ENCODE peak calls at places on chromosomes 1 and 21, in six cellular contexts. Z is cardiac fibroblast, M is BE2C, X is HL-60, W is dorsolateral prefrontal cortex, D is Peyer's patch. L is an unnamed sample.

GRCh38 chr1:213669964-213670691 is 317.6 kb upstream of the PROX1 start:
- DNase-seq in Z (no peak), M (no peak), X (no peak), W (no peak), D (no peak), L (no peak)

GRCh38 chr1:222653178-222653827 is 35.4 kb downstream of the MIA3 start:
- DNase-seq in Z (no peak), M (no peak), X (no peak), W (no peak), D (no peak), L (no peak)

GRCh38 chr21:34510148-34511142 is 1.6 kb downstream of the KCNE1 start:
- DNase-seq in Z (peak), M (peak), X (peak), W (no peak), D (peak), L (peak)

GRCh38 chr1:11749203-11749689 is 12.7 kb upstream of the C1orf167 start:
- DNase-seq in Z (peak), M (peak), X (peak), W (no peak), D (no peak), L (peak)

GRCh38 chr21:27681038-27681437 is 714.1 kb upstream of the ADAMTS5 start:
- DNase-seq in Z (no peak), M (no peak), X (no peak), W (no peak), D (no peak), L (no peak)

GRCh38 chr1:35454616-35455015 is 102.6 kb downstream of the KIAA0319L start:
- DNase-seq in Z (peak), M (no peak), X (peak), W (no peak), D (no peak), L (no peak)

GRCh38 chr1:224733021-224733911 is 117.1 kb downstream of the CNIH3 start:
- DNase-seq in Z (peak), M (peak), X (no peak), W (no peak), D (no peak), L (no peak)

GRCh38 chr1:19315378-19316206 is 3.5 kb downstream of the SLC66A1 start:
- DNase-seq in Z (peak), M (no peak), X (peak), W (peak), D (peak), L (peak)

GRCh38 chr1:84884671-84885389 is 8.2 kb downstream of the LPAR3 start:
- DNase-seq in Z (peak), M (no peak), X (no peak), W (no peak), D (no peak), L (no peak)

GRCh38 chr1:36497207-36497606 is 14.5 kb upstream of the CSF3R start:
- DNase-seq in Z (peak), M (no peak), X (no peak), W (no peak), D (no peak), L (no peak)

GRCh38 chr1:205610036-205610435 is 21.8 kb downstream of the ELK4 start:
- DNase-seq in Z (peak), M (no peak), X (no peak), W (no peak), D (no peak), L (no peak)

GRCh38 chr1:182069028-182069466 is 7.5 kb upstream of the ZNF648 start:
- DNase-seq in Z (peak), M (peak), X (peak), W (no peak), D (peak), L (no peak)

GRCh38 chr21:28148400-28149064 is 844.1 kb downstream of the LTN1 start:
- DNase-seq in Z (peak), M (peak), X (no peak), W (peak), D (no peak), L (no peak)

GRCh38 chr1:107877092-107877491 is 87.9 kb downstream of the VAV3 start:
- DNase-seq in Z (peak), M (no peak), X (peak), W (no peak), D (no peak), L (no peak)

GRCh38 chr21:42105476-42105875 is 34.4 kb downstream of the UMODL1 start:
- DNase-seq in Z (no peak), M (no peak), X (no peak), W (no peak), D (no peak), L (no peak)

GRCh38 chr1:244276646-244277045 is 175.1 kb downstream of the ADSS2 start:
- DNase-seq in Z (no peak), M (no peak), X (no peak), W (no peak), D (no peak), L (no peak)

GRCh38 chr1:11789126-11790067 is 16.4 kb downstream of the MTHFR start:
- DNase-seq in Z (no peak), M (no peak), X (no peak), W (no peak), D (no peak), L (no peak)

GRCh38 chr1:87730274-87731222 is 401.9 kb downstream of the LMO4 start:
- DNase-seq in Z (no peak), M (no peak), X (no peak), W (no peak), D (no peak), L (no peak)

GRCh38 chr1:201999625-202000238 is 10.7 kb upstream of the ELF3 start:
- DNase-seq in Z (peak), M (peak), X (peak), W (peak), D (peak), L (no peak)

GRCh38 chr1:109948285-109948630 is 36.3 kb upstream of the AHCYL1 start:
- DNase-seq in Z (no peak), M (no peak), X (no peak), W (no peak), D (no peak), L (no peak)

GRCh38 chr1:52727114-52727586 is 897 bp downstream of the ZYG11B start:
- DNase-seq in Z (no peak), M (peak), X (peak), W (no peak), D (no peak), L (no peak)

GRCh38 chr1:173409613-173410012 is 67.5 kb upstream of the PRDX6 start:
- DNase-seq in Z (peak), M (no peak), X (peak), W (no peak), D (no peak), L (peak)

GRCh38 chr1:228939881-228940392 is 204.7 kb downstream of the RHOU start:
- DNase-seq in Z (no peak), M (no peak), X (no peak), W (no peak), D (no peak), L (no peak)

GRCh38 chr1:67674260-67675011 is 10.6 kb upstream of the GADD45A start:
- DNase-seq in Z (peak), M (peak), X (no peak), W (no peak), D (no peak), L (no peak)

GRCh38 chr1:92709738-92710137 is 75.2 kb downstream of the EVI5 start:
- DNase-seq in Z (peak), M (peak), X (no peak), W (no peak), D (no peak), L (no peak)

GRCh38 chr21:46325073-46325912 is 1.3 kb downstream of the PCNT start:
- DNase-seq in Z (peak), M (peak), X (peak), W (peak), D (no peak), L (no peak)

GRCh38 chr1:46171351-46171750 is 3.5 kb upstream of the TSPAN1 start:
- DNase-seq in Z (no peak), M (no peak), X (no peak), W (no peak), D (no peak), L (no peak)

GRCh38 chr1:54811739-54812655 is 10.9 kb upstream of the TTC22 start:
- DNase-seq in Z (no peak), M (no peak), X (no peak), W (no peak), D (peak), L (no peak)

GRCh38 chr1:115782571-115783281 is 14.2 kb upstream of the CASQ2 start:
- DNase-seq in Z (peak), M (no peak), X (no peak), W (no peak), D (no peak), L (no peak)

GRCh38 chr1:61482170-61482569 is 242.8 kb downstream of the TM2D1 start:
- DNase-seq in Z (peak), M (no peak), X (no peak), W (no peak), D (no peak), L (no peak)

DNA sequence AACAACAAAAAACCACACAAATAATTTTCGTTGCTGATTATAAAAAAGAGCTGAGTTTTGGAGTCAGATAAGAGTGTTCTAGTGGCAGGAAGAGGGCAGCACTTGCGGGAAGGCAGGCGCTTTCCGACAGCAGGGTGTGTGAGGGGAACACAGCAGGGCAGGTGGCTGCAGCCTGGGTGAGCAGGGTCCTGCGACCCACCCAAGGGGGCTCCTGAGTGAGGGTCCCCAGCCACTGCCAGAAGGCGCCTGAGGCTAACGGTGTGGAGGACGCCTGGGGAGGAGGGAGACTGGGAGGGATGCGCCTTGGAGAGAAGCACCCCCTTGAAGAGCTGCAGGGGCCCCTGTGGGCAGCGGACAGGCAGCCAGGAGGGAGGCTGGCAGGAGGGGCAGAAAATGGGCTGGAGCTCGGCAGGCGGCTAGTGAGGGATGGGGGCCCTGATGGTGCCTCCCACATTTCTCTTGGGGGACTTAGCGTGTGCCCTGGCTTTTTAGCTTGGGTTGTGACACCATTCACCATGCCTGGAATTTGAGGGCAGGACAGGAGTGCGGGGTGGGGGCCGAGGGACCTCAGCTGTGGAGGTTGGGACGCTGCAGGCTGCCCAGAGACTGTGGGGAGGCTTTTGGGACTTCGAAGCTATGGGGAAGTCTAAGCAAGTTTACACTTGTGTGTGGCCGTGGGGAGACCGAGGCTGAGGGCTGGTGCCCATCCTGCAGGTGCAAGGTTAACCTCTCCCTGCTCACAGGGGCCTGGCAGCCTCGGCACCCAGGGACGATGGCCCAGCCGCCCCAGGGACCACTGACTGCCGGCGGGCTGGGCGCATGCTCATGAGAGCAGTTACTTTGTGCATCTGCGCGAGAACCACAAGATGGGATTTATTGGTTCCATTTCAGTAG is 111.4 kb downstream of the SIK1 start:
- DNase-seq in Z (no peak), M (no peak), X (no peak), W (no peak), D (no peak), L (no peak)
- TF ChIP-seq CTCF in Z (no peak), M (peak), X (no peak), W (no peak), D (no peak), L (peak)

DNA sequence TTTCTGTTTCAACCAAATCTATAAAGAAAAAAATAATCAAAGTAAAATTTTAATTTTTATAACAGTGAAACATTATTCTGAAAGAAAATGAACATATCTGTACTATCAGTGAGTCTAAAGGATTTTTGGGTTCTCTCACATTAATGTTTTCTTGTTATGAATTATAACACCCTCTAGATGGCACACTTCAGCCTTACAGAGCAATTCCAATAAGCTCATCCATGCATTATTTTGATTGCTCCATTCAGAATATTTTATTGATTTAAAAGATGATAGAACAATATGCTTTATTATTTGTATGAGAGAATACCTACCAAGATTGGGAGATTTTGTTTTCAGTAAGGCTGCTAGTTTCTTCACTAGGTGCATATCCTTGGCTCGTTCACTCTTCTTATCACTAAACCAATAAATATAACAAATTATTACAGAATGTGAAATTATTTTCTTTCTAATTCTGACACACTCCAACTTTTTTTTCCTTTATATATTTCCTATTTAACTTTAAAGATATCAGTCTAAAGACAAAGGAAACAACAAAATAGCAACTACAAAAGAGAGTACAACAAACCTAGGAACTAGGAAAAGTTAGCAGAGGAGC is 82.4 kb downstream of the RAB3GAP2 start:
- DNase-seq in Z (peak), M (no peak), X (no peak), W (no peak), D (no peak), L (no peak)
- TF ChIP-seq CTCF in Z (peak), M (peak), X (peak), W (peak), D (no peak), L (peak)

DNA sequence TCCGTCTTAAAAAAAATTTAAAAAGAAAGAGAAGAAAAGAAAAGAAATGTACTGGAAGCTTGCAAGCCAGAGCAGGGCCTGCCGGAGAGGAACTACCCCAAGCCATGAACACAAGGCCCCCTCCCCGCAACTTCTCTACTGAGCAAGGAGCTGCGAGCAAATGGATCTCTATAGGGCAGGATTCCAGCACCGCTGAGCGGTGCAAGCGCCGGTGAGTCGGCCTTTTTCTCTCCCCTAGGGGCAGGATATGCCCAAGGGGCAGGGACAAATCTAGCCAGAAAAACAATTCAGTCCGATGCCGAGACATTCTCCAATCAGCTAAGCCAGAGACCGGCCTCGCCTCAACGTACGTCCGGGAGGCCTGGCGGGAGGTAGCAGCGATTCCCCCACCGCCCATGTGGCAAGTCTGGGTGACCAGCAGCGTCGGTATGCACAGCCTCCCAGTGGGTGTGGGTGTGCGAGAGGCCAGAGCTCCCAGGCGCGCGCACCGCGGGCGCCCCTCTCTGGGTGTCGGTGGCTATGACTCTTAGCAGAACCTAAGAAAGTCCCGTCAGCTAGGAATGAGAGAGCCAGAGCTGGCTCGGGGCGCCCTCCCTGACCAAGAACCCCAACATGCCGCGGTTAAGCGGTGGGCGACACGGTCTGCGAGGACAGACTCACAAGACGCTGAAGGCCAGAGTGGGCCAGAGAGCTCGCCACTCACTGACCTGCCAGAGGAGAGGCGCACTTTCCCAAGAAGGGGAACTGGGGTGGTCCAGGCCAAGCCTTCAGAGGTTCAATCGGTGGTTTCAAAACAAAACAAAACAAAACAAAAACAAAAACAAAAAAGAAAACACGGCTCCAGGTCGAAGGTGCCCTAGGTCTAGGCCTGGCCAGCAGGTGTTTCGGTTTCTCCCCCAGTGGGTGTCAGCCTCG is 1.9 kb downstream of the CSMD2 start:
- DNase-seq in Z (peak), M (peak), X (peak), W (peak), D (peak), L (no peak)
- TF ChIP-seq CTCF in Z (peak), M (peak), X (no peak), W (peak), D (no peak), L (no peak)

GRCh38 chr1:47759581-47760247 is 237.5 kb downstream of the TRABD2B start:
- DNase-seq in Z (no peak), M (no peak), X (no peak), W (no peak), D (no peak), L (no peak)
- TF ChIP-seq CTCF in Z (no peak), M (no peak), X (no peak), W (no peak), D (no peak), L (no peak)

DNA sequence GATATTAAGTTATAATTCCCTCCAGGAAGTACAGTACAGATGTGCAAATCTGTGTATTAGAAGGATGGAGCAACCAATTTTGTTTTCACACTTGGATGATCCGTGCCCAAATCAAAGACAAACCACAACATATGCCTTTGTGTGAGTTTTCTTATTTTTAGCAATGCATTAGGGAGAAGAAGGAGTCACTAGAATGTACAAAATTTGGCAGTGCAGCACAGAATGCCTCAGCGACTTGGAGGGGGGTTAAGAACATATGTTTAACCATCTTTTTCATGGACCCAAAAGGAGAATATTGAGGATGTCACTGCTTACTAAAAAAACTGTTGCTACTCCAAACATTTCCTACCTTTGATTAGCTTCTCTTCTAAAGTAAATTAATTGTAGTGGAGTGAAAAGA is 45.3 kb downstream of the DAB1 start:
- DNase-seq in Z (no peak), M (no peak), X (no peak), W (no peak), D (no peak), L (no peak)
- TF ChIP-seq CTCF in Z (no peak), M (no peak), X (no peak), W (no peak), D (no peak), L (no peak)

GRCh38 chr1:39129514-39129913 is 75.0 kb upstream of the MACF1 start:
- DNase-seq in Z (peak), M (no peak), X (no peak), W (no peak), D (no peak), L (no peak)
- TF ChIP-seq CTCF in Z (peak), M (peak), X (no peak), W (no peak), D (no peak), L (no peak)

GRCh38 chr1:63623952-63624351 is 30.7 kb downstream of the PGM1 start:
- DNase-seq in Z (no peak), M (no peak), X (no peak), W (no peak), D (no peak), L (no peak)

GRCh38 chr1:63621698-63622097 is 28.5 kb downstream of the PGM1 start:
- DNase-seq in Z (peak), M (no peak), X (no peak), W (peak), D (no peak), L (no peak)

GRCh38 chr1:63626222-63626621 is 33.0 kb downstream of the PGM1 start:
- DNase-seq in Z (peak), M (no peak), X (no peak), W (no peak), D (no peak), L (no peak)

GRCh38 chr1:63622847-63623566 is 29.8 kb downstream of the PGM1 start:
- DNase-seq in Z (no peak), M (no peak), X (no peak), W (peak), D (no peak), L (no peak)

GRCh38 chr1:63624911-63625310 is 31.7 kb downstream of the PGM1 start:
- DNase-seq in Z (peak), M (no peak), X (no peak), W (no peak), D (no peak), L (no peak)
- TF ChIP-seq CTCF in Z (peak), M (no peak), X (no peak), W (no peak), D (no peak), L (no peak)

GRCh38 chr1:235495030-235495429 is 9.2 kb downstream of the B3GALNT2 start:
- DNase-seq in Z (no peak), M (no peak), X (no peak), W (no peak), D (no peak), L (no peak)
- TF ChIP-seq CTCF in Z (no peak), M (no peak), X (no peak), W (no peak), D (no peak), L (no peak)

L was measured in CD14-positive monocyte.